ENCODE peak calls at places on chromosomes 11 and 22, in six cellular contexts. K is fibroblast of lung, T is right atrium auricular region, Y is pancreas, R is left ventricle myocardium inferior, U is brain microvascular endothelial cell. W is an unnamed sample.

GRCh38 chr11:342328-342727 is 21.7 kb upstream of the IFITM3 start:
- DNase-seq in K (no peak), T (no peak), Y (no peak), R (no peak), U (no peak), W (no peak)

GRCh38 chr22:38872831-38873248 is 824 bp upstream of the CBX6 start:
- DNase-seq in K (peak; percentile 57), T (peak; percentile 73), Y (peak; percentile 54), R (peak; percentile 76), U (no peak), W (peak; percentile 70)

GRCh38 chr22:29726512-29727247 is 6.9 kb downstream of the CABP7 start:
- DNase-seq in K (no peak), T (no peak), Y (no peak), R (no peak), U (no peak), W (no peak)

GRCh38 chr11:133107753-133108152 is 424.5 kb downstream of the OPCML start:
- DNase-seq in K (no peak), T (no peak), Y (no peak), R (no peak), U (no peak), W (no peak)

GRCh38 chr11:113874920-113875413 is 405 bp downstream of the USP28 start:
- DNase-seq in K (peak; percentile 30), T (no peak), Y (no peak), R (no peak), U (peak; percentile 6), W (no peak)

GRCh38 chr11:100964400-100964799 is 165.2 kb downstream of the PGR start:
- DNase-seq in K (peak; percentile 20), T (no peak), Y (no peak), R (no peak), U (no peak), W (no peak)

GRCh38 chr22:31912402-31912733 is 32.0 kb upstream of the YWHAH start:
- DNase-seq in K (no peak), T (no peak), Y (no peak), R (no peak), U (no peak), W (no peak)

GRCh38 chr11:74720596-74721478 is 10.4 kb downstream of the CHRDL2 start:
- DNase-seq in K (peak; percentile 87), T (peak; percentile 86), Y (peak; percentile 24), R (peak; percentile 82), U (no peak), W (no peak)

GRCh38 chr11:122998727-122999370 is 17.2 kb upstream of the BSX start:
- DNase-seq in K (no peak), T (no peak), Y (no peak), R (no peak), U (no peak), W (no peak)

GRCh38 chr11:97557399-97557798 is 1167.6 kb downstream of the JRKL start:
- DNase-seq in K (no peak), T (no peak), Y (no peak), R (no peak), U (peak; percentile 5), W (no peak)

GRCh38 chr11:123523539-123523938 is 93.5 kb downstream of the GRAMD1B start:
- DNase-seq in K (no peak), T (no peak), Y (no peak), R (no peak), U (no peak), W (no peak)

GRCh38 chr11:8744423-8744822 is 61.8 kb downstream of the RPL27A start:
- DNase-seq in K (no peak), T (no peak), Y (no peak), R (no peak), U (no peak), W (no peak)

GRCh38 chr11:9039194-9039593 is 35.4 kb upstream of the NRIP3 start:
- DNase-seq in K (no peak), T (no peak), Y (no peak), R (no peak), U (no peak), W (no peak)

GRCh38 chr11:88538088-88538487 is 200.6 kb upstream of the CTSC start:
- DNase-seq in K (peak; percentile 42), T (no peak), Y (no peak), R (no peak), U (no peak), W (no peak)

GRCh38 chr22:36160499-36160942 is at the start of gene APOL3:
- DNase-seq in K (peak; percentile 80), T (peak; percentile 90), Y (no peak), R (peak; percentile 86), U (peak; percentile 45), W (no peak)

GRCh38 chr11:64720167-64720566 is 2.8 kb downstream of the NRXN2 start:
- DNase-seq in K (no peak), T (no peak), Y (no peak), R (no peak), U (no peak), W (peak; percentile 64)

GRCh38 chr11:100878474-100878873 is 191.4 kb downstream of the ARHGAP42 start:
- DNase-seq in K (peak; percentile 48), T (no peak), Y (no peak), R (no peak), U (peak; percentile 58), W (no peak)

GRCh38 chr11:44955019-44955738 is 4.5 kb upstream of the TP53I11 start:
- DNase-seq in K (peak; percentile 84), T (peak; percentile 81), Y (no peak), R (peak; percentile 59), U (peak; percentile 67), W (peak; percentile 75)

GRCh38 chr11:117794772-117795629 is 2.0 kb downstream of the DSCAML1 start:
- DNase-seq in K (no peak), T (no peak), Y (no peak), R (no peak), U (no peak), W (no peak)

GRCh38 chr22:25360891-25361645 is 141.6 kb downstream of the CRYBB2 start:
- DNase-seq in K (no peak), T (no peak), Y (no peak), R (no peak), U (no peak), W (no peak)

GRCh38 chr11:94297967-94298576 is 6.3 kb upstream of the IZUMO1R start:
- DNase-seq in K (no peak), T (no peak), Y (no peak), R (no peak), U (no peak), W (no peak)

GRCh38 chr11:76314741-76315090 is 66.2 kb downstream of the THAP12 start:
- DNase-seq in K (peak; percentile 8), T (no peak), Y (no peak), R (no peak), U (peak; percentile 25), W (no peak)

GRCh38 chr22:21967693-21968271 is 14.8 kb downstream of the TOP3B start:
- DNase-seq in K (no peak), T (no peak), Y (no peak), R (no peak), U (no peak), W (no peak)

GRCh38 chr11:12027844-12028243 is 19.4 kb upstream of the DKK3 start:
- DNase-seq in K (no peak), T (no peak), Y (no peak), R (no peak), U (no peak), W (no peak)

GRCh38 chr11:10394229-10395100 is 60.6 kb upstream of the AMPD3 start:
- DNase-seq in K (peak; percentile 48), T (peak; percentile 46), Y (peak; percentile 34), R (no peak), U (peak; percentile 69), W (no peak)

GRCh38 chr11:15117751-15118150 is 3.0 kb downstream of the INSC start:
- DNase-seq in K (no peak), T (no peak), Y (no peak), R (no peak), U (no peak), W (no peak)

GRCh38 chr11:85755285-85755684 is 55.7 kb downstream of the SYTL2 start:
- DNase-seq in K (no peak), T (no peak), Y (no peak), R (no peak), U (no peak), W (no peak)
- H3K4me3 ChIP-seq in K (no peak overlapping the region), T (no peak overlapping the region), Y (no peak overlapping the region), R (no peak overlapping the region), U (no peak overlapping the region), W (no peak overlapping the region)

DNA sequence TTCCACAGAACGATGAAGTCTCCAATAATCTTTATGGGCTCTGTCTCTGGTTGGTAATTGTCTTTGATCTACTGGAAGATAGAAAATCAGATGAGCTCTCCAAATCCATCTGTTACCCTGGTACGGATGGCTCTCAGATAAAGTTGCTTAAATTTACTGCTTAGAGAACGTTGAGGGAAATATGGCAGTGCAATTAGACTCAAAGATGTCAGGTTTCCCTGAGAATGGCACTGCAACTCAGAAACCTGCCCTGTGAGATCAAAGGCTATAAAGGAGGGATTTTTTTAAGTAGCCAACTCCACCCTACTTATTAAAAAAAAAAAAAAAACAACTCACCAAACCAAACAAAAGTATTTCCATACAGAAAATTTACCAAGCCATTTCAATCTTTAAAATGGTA is 779 bp upstream of the BIRC3 start:
- DNase-seq in K (no peak), T (no peak), Y (no peak), R (no peak), U (no peak), W (no peak)
- H3K27ac ChIP-seq in K (no peak overlapping the region), T (peak overlapping the region; percentile 75), Y (peak overlapping the region; percentile 82), R (peak overlapping the region; percentile 83), U (no peak overlapping the region), W (no peak overlapping the region)

GRCh38 chr11:128680906-128681305 is 13.0 kb upstream of the FLI1 start:
- DNase-seq in K (no peak), T (no peak), Y (no peak), R (no peak), U (no peak), W (no peak)
- TF ChIP-seq CTCF in K (no peak), T (no peak), Y (no peak), R (no peak), U (no peak), W (no peak)

GRCh38 chr11:2397005-2397404 is 3.5 kb upstream of the TSSC4 start:
- DNase-seq in K (no peak), T (no peak), Y (no peak), R (no peak), U (no peak), W (no peak)

GRCh38 chr11:2400761-2401435 is 348 bp downstream of the TSSC4 start:
- DNase-seq in K (no peak), T (no peak), Y (no peak), R (no peak), U (no peak), W (no peak)

GRCh38 chr11:2400069-2400760 is at the start of gene TSSC4:
- DNase-seq in K (peak; percentile 100), T (peak; percentile 100), Y (peak; percentile 100), R (peak; percentile 99), U (peak; percentile 99), W (peak; percentile 99)

GRCh38 chr11:2399488-2400068 is 972 bp upstream of the TSSC4 start:
- DNase-seq in K (peak; percentile 4), T (no peak), Y (peak; percentile 29), R (no peak), U (no peak), W (peak; percentile 35)

DNA sequence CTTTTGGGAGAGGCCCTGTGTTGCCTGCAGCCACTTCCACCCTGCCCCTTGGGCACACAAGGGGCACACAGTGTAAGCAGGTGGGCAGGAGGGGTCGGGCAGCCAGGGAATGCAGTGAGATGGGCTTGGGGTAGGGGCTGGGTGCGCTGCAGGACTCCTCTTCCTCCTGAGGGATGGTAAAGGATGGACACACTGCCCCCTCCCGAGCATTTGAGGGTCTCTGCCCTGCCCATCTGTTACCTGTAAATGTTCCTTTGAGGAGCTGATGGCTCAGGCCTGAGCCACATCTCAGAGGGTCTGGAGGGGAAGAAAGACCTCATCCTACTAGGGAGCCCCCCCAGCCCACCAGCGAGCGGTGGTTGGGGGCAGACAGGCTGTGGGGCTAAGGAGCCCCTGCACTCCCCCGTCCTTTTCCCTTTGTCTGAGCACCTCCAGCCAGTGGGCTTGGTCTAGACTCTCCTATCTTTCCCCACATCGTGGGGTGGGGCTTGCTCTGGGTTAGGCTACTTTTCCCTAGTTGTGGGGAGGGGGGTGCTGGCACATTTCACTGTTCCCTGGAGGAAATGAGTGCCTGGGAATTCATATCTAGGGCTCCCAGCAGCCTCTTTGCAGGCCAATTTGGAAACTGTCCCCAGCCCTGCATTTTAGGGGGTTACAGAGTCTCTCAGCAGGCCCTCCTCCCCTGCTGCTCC is 1.7 kb upstream of the TSSC4 start:
- DNase-seq in K (no peak), T (no peak), Y (no peak), R (no peak), U (no peak), W (peak; percentile 28)
- H3K4me3 ChIP-seq in K (no peak overlapping the region), T (no peak overlapping the region), Y (no peak overlapping the region), R (peak overlapping the region; percentile 91), U (no peak overlapping the region), W (no peak overlapping the region)

W was measured in WERI-Rb-1.